ENCODE peak calls at places on chromosomes 11 and 22, in four cellular contexts. J, I, D and R are unnamed samples.
A peak's percentile ranks its signal among the peaks of the same experiment; 100 is the strongest.

GRCh38 chr22:44595841-44596341 is 97.9 kb upstream of the RTL6 start:
- DNase-seq in J (no peak), I (peak; percentile 79), D (peak; percentile 49), R (no peak)

GRCh38 chr11:133697161-133697560 is 148.2 kb downstream of the SPATA19 start:
- DNase-seq in D (no peak), J (no peak), I (no peak), R (no peak)

GRCh38 chr22:27799334-27800249 is 2.0 kb downstream of the MN1 start:
- DNase-seq in I (peak; percentile 52), J (no peak), D (no peak), R (no peak)

GRCh38 chr22:47148956-47149748 is 386.7 kb downstream of the TBC1D22A start:
- DNase-seq in I (no peak), J (no peak), D (no peak), R (no peak)

GRCh38 chr11:34358258-34358665 is 452 bp upstream of the ABTB2 start:
- DNase-seq in I (peak; percentile 63), J (peak; percentile 84), D (peak; percentile 67), R (peak; percentile 74)

GRCh38 chr11:34653851-34654490 is 33.1 kb downstream of the EHF start:
- DNase-seq in I (no peak), J (peak; percentile 77), D (no peak), R (peak; percentile 66)

GRCh38 chr11:61071208-61071681 is 31.0 kb upstream of the CD5 start:
- DNase-seq in D (no peak), J (no peak), I (no peak), R (no peak)

GRCh38 chr22:30940655-30941362 is 27.8 kb downstream of the MORC2 start:
- DNase-seq in D (no peak), J (no peak), I (no peak), R (no peak)

GRCh38 chr11:35873721-35874120 is 70.1 kb upstream of the LDLRAD3 start:
- DNase-seq in D (no peak), J (no peak), I (no peak), R (no peak)

GRCh38 chr11:113528982-113529381 is 53.8 kb upstream of the DRD2 start:
- DNase-seq in D (no peak), J (no peak), I (no peak), R (no peak)

GRCh38 chr11:44264126-44264749 is 45.7 kb downstream of the ALX4 start:
- DNase-seq in J (no peak), I (no peak), D (no peak), R (peak; percentile 52)